ENCODE peak calls at places on chromosomes 12 and 14, in ten cellular contexts. E, A, Y, W, Q, F, G, D, Z and M are unnamed samples.

GRCh38 chr12:100229036-100229635 is 28.5 kb downstream of the ACTR6 start:
- DNase-seq in E (no peak), A (no peak), Y (peak; percentile 1), W (no peak), Q (no peak), F (peak; percentile 15), G (peak; percentile 28), D (no peak), Z (no peak), M (peak; percentile 86)

GRCh38 chr12:106586803-106587684 is 4.2 kb downstream of the RFX4 start:
- DNase-seq in E (peak; percentile 77), A (no peak), Y (no peak), W (peak; percentile 69), Q (peak; percentile 49), F (no peak), G (no peak), D (no peak), Z (no peak), M (no peak)

GRCh38 chr14:24279301-24280186 is 8.1 kb upstream of the RABGGTA start:
- DNase-seq in E (no peak), A (no peak), Y (peak; percentile 64), W (no peak), Q (peak; percentile 67), F (no peak), G (no peak), D (no peak), Z (no peak), M (peak; percentile 58)

GRCh38 chr12:49867580-49868341 is 24.9 kb upstream of the BCDIN3D start:
- DNase-seq in E (peak; percentile 24), A (no peak), Y (no peak), W (no peak), Q (no peak), F (no peak), G (no peak), D (no peak), Z (no peak), M (no peak)

GRCh38 chr14:91021991-91022621 is 38.3 kb downstream of the RPS6KA5 start:
- DNase-seq in E (no peak), A (no peak), Y (no peak), W (no peak), Q (no peak), F (no peak), G (no peak), D (no peak), Z (no peak), M (no peak)

GRCh38 chr12:132197581-132198281 is 53.5 kb downstream of the NOC4L start:
- DNase-seq in E (no peak), A (no peak), Y (no peak), W (no peak), Q (no peak), F (no peak), G (no peak), D (no peak), Z (no peak), M (no peak)

GRCh38 chr12:25248137-25248536 is 2.6 kb downstream of the KRAS start:
- DNase-seq in E (no peak), A (no peak), Y (no peak), W (peak; percentile 23), Q (no peak), F (no peak), G (no peak), D (no peak), Z (no peak), M (no peak)

GRCh38 chr14:58830121-58830520 is 192.4 kb downstream of the DACT1 start:
- DNase-seq in E (no peak), A (no peak), Y (no peak), W (no peak), Q (no peak), F (no peak), G (no peak), D (no peak), Z (no peak), M (no peak)

GRCh38 chr12:65248656-65249633 is 29.5 kb upstream of the MSRB3 start:
- DNase-seq in E (no peak), A (no peak), Y (no peak), W (no peak), Q (no peak), F (peak; percentile 13), G (no peak), D (peak; percentile 10), Z (no peak), M (no peak)

GRCh38 chr12:119176267-119177055 is 2.3 kb upstream of the HSPB8 start:
- DNase-seq in E (peak; percentile 51), A (peak; percentile 66), Y (no peak), W (peak; percentile 26), Q (no peak), F (peak; percentile 64), G (peak; percentile 15), D (peak; percentile 69), Z (peak; percentile 16), M (no peak)

GRCh38 chr14:75720828-75721227 is 59.8 kb downstream of the TTLL5 start:
- DNase-seq in E (no peak), A (no peak), Y (no peak), W (no peak), Q (no peak), F (no peak), G (no peak), D (peak; percentile 59), Z (no peak), M (no peak)

GRCh38 chr14:22547309-22547947 is 41.6 kb downstream of the DAD1 start:
- DNase-seq in E (no peak), A (no peak), Y (no peak), W (no peak), Q (no peak), F (no peak), G (no peak), D (peak; percentile 67), Z (no peak), M (no peak)

GRCh38 chr12:56321027-56321426 is 5.2 kb upstream of the CNPY2 start:
- DNase-seq in E (no peak), A (no peak), Y (no peak), W (no peak), Q (no peak), F (no peak), G (no peak), D (no peak), Z (no peak), M (peak; percentile 43)

GRCh38 chr12:109111775-109112491 is 4.5 kb upstream of the ACACB start:
- DNase-seq in E (peak; percentile 74), A (peak; percentile 72), Y (no peak), W (peak; percentile 57), Q (peak; percentile 66), F (peak; percentile 24), G (peak; percentile 45), D (peak; percentile 80), Z (peak; percentile 54), M (peak; percentile 79)

GRCh38 chr14:26394114-26394855 is 203.5 kb downstream of the NOVA1 start:
- DNase-seq in E (no peak), A (peak; percentile 8), Y (no peak), W (no peak), Q (peak; percentile 23), F (no peak), G (no peak), D (peak; percentile 19), Z (no peak), M (no peak)

GRCh38 chr12:9372202-9372601 is 164.0 kb upstream of the PZP start:
- DNase-seq in E (no peak), A (no peak), Y (no peak), W (no peak), Q (no peak), F (no peak), G (peak; percentile 54), D (peak; percentile 18), Z (no peak), M (peak; percentile 20)

GRCh38 chr12:47194501-47194900 is 114.7 kb upstream of the AMIGO2 start:
- DNase-seq in E (no peak), A (no peak), Y (no peak), W (no peak), Q (no peak), F (no peak), G (no peak), D (no peak), Z (peak; percentile 29), M (peak; percentile 73)

GRCh38 chr14:67514650-67515385 is 18.3 kb upstream of the PLEKHH1 start:
- DNase-seq in E (peak; percentile 77), A (peak; percentile 45), Y (no peak), W (peak; percentile 32), Q (peak; percentile 83), F (no peak), G (no peak), D (peak; percentile 15), Z (peak; percentile 59), M (peak; percentile 53)

GRCh38 chr12:78209851-78210493 is 379.3 kb downstream of the NAV3 start:
- DNase-seq in E (no peak), A (no peak), Y (no peak), W (no peak), Q (no peak), F (no peak), G (no peak), D (no peak), Z (no peak), M (no peak)

GRCh38 chr12:54374555-54375257 is 9.8 kb downstream of the ZNF385A start:
- DNase-seq in E (no peak), A (no peak), Y (no peak), W (no peak), Q (peak; percentile 49), F (no peak), G (no peak), D (no peak), Z (no peak), M (no peak)
- TF ChIP-seq MAX in E (no peak), A (no peak), Y (no peak), W (no peak), Q (no peak), F (no peak), G (no peak), D (no peak), Z (no peak), M (no peak)

DNA sequence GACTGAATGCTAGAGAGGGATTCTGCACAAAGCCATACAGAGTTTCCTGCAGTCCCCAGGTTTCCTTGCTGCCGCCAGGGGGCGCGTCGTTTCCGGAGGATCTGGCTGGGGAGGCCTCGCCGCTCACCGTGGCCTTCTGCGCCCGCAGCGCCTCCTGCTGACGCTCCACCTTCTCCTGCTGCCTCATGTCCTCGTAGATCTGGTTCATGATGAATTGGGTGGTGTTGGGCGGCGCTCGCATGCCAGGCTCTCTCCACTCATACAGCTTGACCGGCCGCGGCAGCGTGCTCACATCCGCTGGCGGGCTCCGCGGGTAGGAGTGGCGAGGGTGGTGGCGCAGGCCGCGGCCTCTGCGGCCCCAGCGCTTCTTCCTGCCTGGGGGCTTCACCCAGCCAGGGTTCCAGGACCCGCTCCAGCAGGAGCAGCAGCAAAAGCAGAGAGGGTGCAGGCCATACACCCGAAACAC is 987 bp downstream of the CCER1 start:
- DNase-seq in E (peak; percentile 94), A (no peak), Y (no peak), W (peak; percentile 92), Q (no peak), F (no peak), G (peak; percentile 38), D (no peak), Z (peak; percentile 58), M (peak; percentile 20)
- TF ChIP-seq CTCF in E (peak; percentile 95), A (peak; percentile 29), Y (no peak), W (peak; percentile 96), Q (no peak), F (no peak), G (peak; percentile 64), D (no peak), Z (peak; percentile 80), M (peak; percentile 7)

GRCh38 chr14:54805080-54805479 is 97.5 kb downstream of the GCH1 start:
- DNase-seq in E (no peak), A (no peak), Y (no peak), W (no peak), Q (no peak), F (no peak), G (no peak), D (no peak), Z (no peak), M (no peak)
- TF ChIP-seq MAX in E (no peak), A (no peak), Y (no peak), W (no peak), Q (no peak), F (no peak), G (no peak), D (no peak), Z (no peak), M (no peak)

GRCh38 chr12:11622774-11623375 is 26.6 kb upstream of the ETV6 start:
- DNase-seq in E (no peak), A (no peak), Y (peak; percentile 39), W (no peak), Q (no peak), F (no peak), G (no peak), D (no peak), Z (no peak), M (no peak)
- TF ChIP-seq CTCF in E (no peak), A (no peak), Y (peak; percentile 55), W (no peak), Q (peak; percentile 25), F (no peak), G (peak; percentile 16), D (no peak), Z (peak; percentile 33), M (no peak)